ENCODE peak calls at places on chromosomes 6 and 20, in ten cellular contexts. O, Y, P, B, Z, V, N, E, X and Q are unnamed samples.

GRCh38 chr6:33710296-33711121 is 991 bp downstream of the UQCC2 start:
- DNase-seq in E (no peak), Z (no peak), P (no peak), V (no peak), B (no peak), Y (no peak), X (no peak), O (no peak), N (no peak), Q (peak; percentile 59)

GRCh38 chr20:1567392-1568165 is 10.1 kb upstream of the SIRPD start:
- DNase-seq in V (no peak), X (peak; percentile 96), P (no peak), Z (no peak), Y (no peak), B (no peak), O (no peak), E (no peak), N (no peak), Q (no peak)

GRCh38 chr20:8656335-8656734 is 412.6 kb upstream of the PLCB4 start:
- DNase-seq in N (no peak), B (no peak), E (no peak), Z (no peak), Y (no peak), O (no peak), P (no peak), X (peak; percentile 53), V (no peak), Q (no peak)

GRCh38 chr6:5569491-5569890 is 308.2 kb downstream of the FARS2 start:
- DNase-seq in B (no peak), Y (no peak), E (no peak), V (no peak), O (no peak), P (no peak), N (no peak), Z (no peak), X (peak; percentile 77), Q (no peak)

GRCh38 chr20:14848806-14849205 is 511.4 kb upstream of the FLRT3 start:
- DNase-seq in N (no peak), O (no peak), Y (no peak), B (no peak), P (no peak), X (no peak), Z (no peak), V (no peak), E (no peak), Q (no peak)

GRCh38 chr6:109453594-109454482 is 1.7 kb downstream of the MICAL1 start:
- DNase-seq in Z (no peak), O (no peak), V (no peak), Y (no peak), X (no peak), P (no peak), B (no peak), N (no peak), E (no peak), Q (peak; percentile 66)

GRCh38 chr20:23019403-23019802 is 15.7 kb upstream of the SSTR4 start:
- DNase-seq in B (no peak), P (no peak), Z (no peak), O (no peak), X (no peak), Y (no peak), N (no peak), E (no peak), V (no peak), Q (no peak)

GRCh38 chr20:31560900-31561598 is 44.0 kb upstream of the ID1 start:
- DNase-seq in B (peak; percentile 84), N (no peak), O (no peak), Z (peak; percentile 10), V (no peak), Y (no peak), P (no peak), E (no peak), X (peak; percentile 100), Q (no peak)

GRCh38 chr6:151618717-151619116 is 124.9 kb downstream of the CCDC170 start:
- DNase-seq in Z (no peak), V (no peak), B (no peak), Y (no peak), X (no peak), P (no peak), N (no peak), E (no peak), O (no peak), Q (no peak)

GRCh38 chr20:20174089-20174835 is 121.9 kb downstream of the CFAP61 start:
- DNase-seq in X (no peak), N (no peak), Z (no peak), B (no peak), Y (no peak), P (no peak), O (no peak), E (no peak), V (no peak), Q (no peak)